ENCODE peak calls at places on chromosomes 16 and 17, in five cellular contexts. S is HAP-1, Z is stomach, Q is cardiac muscle cell, X is GM23338. M is an unnamed sample.
A peak's percentile ranks its signal among the peaks of the same experiment; 100 is the strongest.

GRCh38 chr16:81536648-81537047 is 92.0 kb downstream of the CMIP start:
- DNase-seq in S (no peak), Z (no peak), Q (no peak), X (no peak), M (no peak)

GRCh38 chr16:30054959-30055553 is 10.5 kb upstream of the ALDOA start:
- DNase-seq in S (peak; percentile 31), Z (peak; percentile 77), Q (peak; percentile 60), X (peak; percentile 88), M (no peak)

GRCh38 chr17:42133461-42134041 is 10.9 kb downstream of the HSPB9 start:
- DNase-seq in S (no peak), Z (no peak), Q (peak; percentile 43), X (no peak), M (no peak)

GRCh38 chr16:11506816-11507305 is 79.9 kb downstream of the LITAF start:
- DNase-seq in S (no peak), Z (no peak), Q (no peak), X (no peak), M (no peak)

GRCh38 chr16:88901718-88902337 is 35.4 kb upstream of the PABPN1L start:
- DNase-seq in S (no peak), Z (no peak), Q (no peak), X (peak; percentile 48), M (no peak)

GRCh38 chr16:16062023-16062932 is 112.9 kb downstream of the ABCC1 start:
- DNase-seq in S (no peak), Z (no peak), Q (no peak), X (peak; percentile 50), M (no peak)

GRCh38 chr16:67499159-67499558 is 15.8 kb upstream of the AGRP start:
- DNase-seq in S (no peak), Z (no peak), Q (no peak), X (no peak), M (no peak)

GRCh38 chr17:57293077-57293476 is 36.8 kb downstream of the MSI2 start:
- DNase-seq in S (no peak), Z (no peak), Q (no peak), X (no peak), M (no peak)

GRCh38 chr17:34703533-34703932 is 124.2 kb downstream of the TMEM132E start:
- DNase-seq in S (peak; percentile 8), Z (no peak), Q (peak; percentile 92), X (peak; percentile 93), M (no peak)

GRCh38 chr16:27273670-27274522 is 5.3 kb upstream of the NSMCE1 start:
- DNase-seq in S (no peak), Z (no peak), Q (no peak), X (no peak), M (no peak)

GRCh38 chr17:43599046-43599395 is 52.9 kb upstream of the ETV4 start:
- DNase-seq in S (no peak), Z (no peak), Q (no peak), X (no peak), M (no peak)

GRCh38 chr16:86479419-86479818 is 30.9 kb upstream of the FOXF1 start:
- DNase-seq in S (no peak), Z (no peak), Q (no peak), X (no peak), M (no peak)

GRCh38 chr17:48647103-48647963 is 21.2 kb upstream of the HOXB9 start:
- DNase-seq in S (no peak), Z (no peak), Q (no peak), X (peak; percentile 80), M (no peak)

GRCh38 chr17:61279476-61280145 is 120.0 kb upstream of the TBX2 start:
- DNase-seq in S (no peak), Z (no peak), Q (no peak), X (no peak), M (no peak)

GRCh38 chr16:11748023-11748403 is 5.4 kb upstream of the TXNDC11 start:
- DNase-seq in S (no peak), Z (no peak), Q (no peak), X (no peak), M (no peak)

GRCh38 chr16:14362774-14363371 is 267.2 kb downstream of the PARN start:
- DNase-seq in S (no peak), Z (no peak), Q (no peak), X (no peak), M (no peak)

GRCh38 chr16:85182286-85182685 is 70.0 kb upstream of the CIBAR2 start:
- DNase-seq in S (no peak), Z (no peak), Q (no peak), X (no peak), M (no peak)

GRCh38 chr17:75013077-75013391 is 564 bp downstream of the MRPL58 start:
- DNase-seq in S (no peak), Z (no peak), Q (no peak), X (no peak), M (no peak)

GRCh38 chr17:11324846-11325420 is 83.9 kb downstream of the SHISA6 start:
- DNase-seq in S (no peak), Z (no peak), Q (no peak), X (no peak), M (peak; percentile 72)

GRCh38 chr17:1714980-1715802 is 5.0 kb upstream of the TLCD2 start:
- DNase-seq in S (peak; percentile 49), Z (peak; percentile 84), Q (peak; percentile 72), X (peak; percentile 74), M (peak; percentile 99)

GRCh38 chr16:386641-387156 is 4.9 kb upstream of the PGAP6 start:
- DNase-seq in S (no peak), Z (no peak), Q (no peak), X (no peak), M (no peak)

GRCh38 chr16:69626256-69626655 is 60.5 kb downstream of the NFAT5 start:
- DNase-seq in S (no peak), Z (no peak), Q (no peak), X (no peak), M (no peak)

GRCh38 chr16:17397499-17397891 is 73.3 kb downstream of the XYLT1 start:
- DNase-seq in S (no peak), Z (peak; percentile 40), Q (peak; percentile 69), X (no peak), M (no peak)

GRCh38 chr17:76753061-76753961 is 15.4 kb downstream of the MFSD11 start:
- DNase-seq in S (no peak), Z (no peak), Q (no peak), X (no peak), M (no peak)

GRCh38 chr17:75684249-75684648 is 17.1 kb downstream of the SAP30BP start:
- DNase-seq in S (no peak), Z (no peak), Q (no peak), X (no peak), M (no peak)

GRCh38 chr16:2782583-2783351 is 4.6 kb downstream of the PRSS33 start:
- DNase-seq in S (no peak), Z (no peak), Q (no peak), X (peak; percentile 55), M (no peak)

GRCh38 chr16:31501226-31501965 is 6.8 kb downstream of the RUSF1 start:
- DNase-seq in S (no peak), Z (no peak), Q (no peak), X (peak; percentile 25), M (no peak)

GRCh38 chr17:78643326-78643725 is 66.1 kb upstream of the DNAH17 start:
- DNase-seq in S (no peak), Z (no peak), Q (no peak), X (no peak), M (no peak)

GRCh38 chr17:8186787-8187516 is 3.0 kb downstream of the BORCS6 start:
- DNase-seq in S (peak; percentile 91), Z (peak; percentile 96), Q (peak; percentile 91), X (peak; percentile 94), M (peak; percentile 97)

GRCh38 chr17:8463089-8463488 is 27.4 kb downstream of the NDEL1 start:
- DNase-seq in S (no peak), Z (no peak), Q (no peak), X (no peak), M (no peak)

GRCh38 chr16:20911361-20911760 is 10.8 kb downstream of the LYRM1 start:
- DNase-seq in S (no peak), Z (no peak), Q (no peak), X (no peak), M (no peak)
- H3K4me1 ChIP-seq in S (peaks cover 6% of the 10 kb centered on the region), Z (peaks cover 21% of the 10 kb centered on the region), Q (peaks cover 4% of the 10 kb centered on the region), X (no peaks in the 10 kb centered on the region), M (peaks cover 57% of the 10 kb centered on the region)

DNA sequence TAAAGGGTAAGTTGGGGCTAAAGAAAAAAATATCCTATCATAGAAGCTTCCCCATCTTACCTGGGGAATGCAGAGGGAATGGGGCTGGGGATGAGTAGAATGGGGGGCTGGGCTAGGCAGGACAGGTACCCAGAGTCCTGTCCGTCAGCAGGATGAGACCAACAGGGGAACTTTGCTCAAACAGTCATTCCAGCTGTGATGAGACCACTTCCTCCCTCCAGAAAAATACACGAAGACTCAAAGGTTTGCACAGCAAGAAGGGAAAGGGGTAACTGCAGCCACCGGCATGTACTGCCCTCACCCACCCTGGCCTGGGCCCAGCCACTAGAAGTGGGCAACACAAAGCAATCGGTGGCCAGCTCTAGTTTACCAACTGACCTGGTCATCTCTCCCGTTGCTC is 20.7 kb upstream of the SLC35B1 start:
- DNase-seq in S (no peak), Z (no peak), Q (no peak), X (no peak), M (no peak)
- H3K4me1 ChIP-seq in S (no peaks in the 10 kb centered on the region), Z (peaks cover 30% of the 10 kb centered on the region), Q (peaks cover 3% of the 10 kb centered on the region), X (no peaks in the 10 kb centered on the region), M (peaks cover 62% of the 10 kb centered on the region)

DNA sequence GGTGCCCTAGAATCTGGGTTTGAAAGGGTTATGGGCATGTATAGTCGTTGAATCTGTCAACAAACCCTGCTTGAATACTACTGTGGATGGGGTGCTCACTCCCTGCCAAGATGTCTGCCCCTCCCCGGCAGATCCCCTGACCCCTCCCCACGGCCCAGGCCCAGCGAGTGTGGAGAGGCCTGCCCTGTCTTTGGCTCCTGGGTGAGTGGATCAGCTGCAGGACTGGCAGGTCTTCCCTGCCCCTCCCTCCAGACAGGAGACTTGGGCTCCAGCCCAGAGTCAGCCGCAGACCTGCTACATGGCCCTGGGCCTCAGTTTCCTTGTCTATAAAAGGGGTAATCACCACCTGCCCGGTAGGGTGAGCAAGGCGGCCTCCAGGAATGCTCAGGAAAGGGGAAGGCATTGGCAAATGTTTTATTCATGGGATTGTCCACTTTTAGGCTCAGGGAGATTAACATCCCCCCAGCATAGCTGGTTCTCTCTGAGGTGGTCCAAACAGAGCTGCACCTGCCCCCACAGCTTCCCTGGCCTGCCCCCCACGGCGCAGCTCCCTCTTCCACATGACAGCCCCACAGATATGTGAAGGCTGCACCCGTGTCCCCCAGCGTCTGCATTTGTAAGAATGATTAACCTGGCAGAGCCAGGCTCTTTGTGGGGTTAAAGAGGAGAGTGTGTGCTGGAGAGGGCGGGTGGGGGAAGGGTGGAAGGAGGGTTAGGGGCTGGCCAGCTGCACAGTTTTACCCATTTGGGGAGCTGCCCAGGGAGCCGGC is 18.5 kb upstream of the SPNS2 start:
- DNase-seq in S (no peak), Z (no peak), Q (no peak), X (no peak), M (no peak)
- H3K4me1 ChIP-seq in S (no peaks in the 10 kb centered on the region), Z (peaks cover 52% of the 10 kb centered on the region), Q (no peaks in the 10 kb centered on the region), X (no peaks in the 10 kb centered on the region), M (peaks cover 6% of the 10 kb centered on the region)

GRCh38 chr17:540632-541031 is 174.0 kb downstream of the VPS53 start:
- DNase-seq in S (no peak), Z (no peak), Q (no peak), X (no peak), M (no peak)

GRCh38 chr17:539048-539447 is 175.6 kb downstream of the VPS53 start:
- DNase-seq in S (no peak), Z (no peak), Q (no peak), X (no peak), M (no peak)

GRCh38 chr17:537133-537532 is 177.5 kb downstream of the VPS53 start:
- DNase-seq in S (no peak), Z (no peak), Q (no peak), X (peak; percentile 62), M (no peak)

GRCh38 chr17:539766-540165 is 174.9 kb downstream of the VPS53 start:
- DNase-seq in S (no peak), Z (no peak), Q (no peak), X (no peak), M (no peak)

GRCh38 chr17:538096-538973 is 176.3 kb downstream of the VPS53 start:
- DNase-seq in S (no peak), Z (no peak), Q (peak; percentile 8), X (peak; percentile 43), M (no peak)
- H3K4me1 ChIP-seq in S (no peaks in the 10 kb centered on the region), Z (no peaks in the 10 kb centered on the region), Q (no peaks in the 10 kb centered on the region), X (peaks cover 5% of the 10 kb centered on the region), M (peaks cover 8% of the 10 kb centered on the region)

M was measured in vagina.